ENCODE peak calls at places on chromosomes 16 and 17, in seven cellular contexts. One of them, this sample, is unnamed.
A peak's percentile ranks its signal among the peaks of the same experiment; 100 is the strongest.

GRCh38 chr17:4920351-4921048 is 11.6 kb upstream of the GP1BA start:
- DNase-seq in WTC11: no peak
- DNase-seq in hypothalamus: no peak
- DNase-seq in lower leg skin: no peak
- DNase-seq in NCI-H774: no peak
- DNase-seq in nephron progenitor cell: no peak
- DNase-seq in HT1080: no peak
- DNase-seq in this sample: no peak

GRCh38 chr17:2796164-2797140 is at the start of gene RAP1GAP2:
- DNase-seq in lower leg skin: peak; percentile 92
- DNase-seq in nephron progenitor cell: no peak
- DNase-seq in HT1080: peak; percentile 55
- DNase-seq in WTC11: no peak
- DNase-seq in hypothalamus: peak; percentile 31
- DNase-seq in NCI-H774: no peak
- DNase-seq in this sample: no peak

GRCh38 chr17:66337866-66338472 is 35.6 kb downstream of the PRKCA start:
- DNase-seq in WTC11: no peak
- DNase-seq in lower leg skin: no peak
- DNase-seq in HT1080: no peak
- DNase-seq in NCI-H774: no peak
- DNase-seq in nephron progenitor cell: no peak
- DNase-seq in hypothalamus: no peak
- DNase-seq in this sample: no peak

GRCh38 chr16:27228621-27229501 is 25.5 kb downstream of the KDM8 start:
- DNase-seq in nephron progenitor cell: peak; percentile 66
- DNase-seq in HT1080: no peak
- DNase-seq in lower leg skin: no peak
- DNase-seq in NCI-H774: no peak
- DNase-seq in WTC11: no peak
- DNase-seq in hypothalamus: no peak
- DNase-seq in this sample: no peak

GRCh38 chr16:64437706-64438329 is 684.0 kb downstream of the CDH11 start:
- DNase-seq in WTC11: no peak
- DNase-seq in nephron progenitor cell: no peak
- DNase-seq in HT1080: no peak
- DNase-seq in lower leg skin: no peak
- DNase-seq in hypothalamus: no peak
- DNase-seq in NCI-H774: no peak
- DNase-seq in this sample: no peak

GRCh38 chr16:56269824-56270684 is 78.8 kb downstream of the GNAO1 start:
- DNase-seq in nephron progenitor cell: peak; percentile 25
- DNase-seq in NCI-H774: peak; percentile 69
- DNase-seq in hypothalamus: peak; percentile 55
- DNase-seq in WTC11: peak; percentile 37
- DNase-seq in HT1080: peak; percentile 54
- DNase-seq in lower leg skin: no peak
- DNase-seq in this sample: no peak

GRCh38 chr16:58157239-58157638 is 28.1 kb upstream of the CFAP20 start:
- DNase-seq in hypothalamus: no peak
- DNase-seq in WTC11: no peak
- DNase-seq in lower leg skin: no peak
- DNase-seq in nephron progenitor cell: no peak
- DNase-seq in HT1080: no peak
- DNase-seq in NCI-H774: no peak
- DNase-seq in this sample: no peak

GRCh38 chr16:63998-64913 is 8.2 kb downstream of the RHBDF1 start:
- DNase-seq in HT1080: no peak
- DNase-seq in hypothalamus: no peak
- DNase-seq in lower leg skin: peak; percentile 84
- DNase-seq in NCI-H774: peak; percentile 55
- DNase-seq in nephron progenitor cell: no peak
- DNase-seq in WTC11: no peak
- DNase-seq in this sample: no peak